ENCODE peak calls at places on chromosomes 13 and 19, in five cellular contexts. P, Y, W, Q and X are unnamed samples.

GRCh38 chr13:76813874-76814273 is 72.3 kb downstream of the KCTD12 start:
- DNase-seq in P (no peak), Y (peak), W (peak), Q (no peak), X (peak)

GRCh38 chr19:35670686-35671085 is 4.4 kb downstream of the UPK1A start:
- DNase-seq in P (no peak), Y (no peak), W (no peak), Q (no peak), X (no peak)

GRCh38 chr13:25180795-25181537 is 8.9 kb upstream of the AMER2 start:
- DNase-seq in P (no peak), Y (no peak), W (no peak), Q (no peak), X (no peak)

GRCh38 chr13:36509369-36509768 is 77.1 kb downstream of the CCNA1 start:
- DNase-seq in P (no peak), Y (no peak), W (no peak), Q (no peak), X (no peak)

GRCh38 chr19:38837656-38838121 is 6.1 kb upstream of the ECH1 start:
- DNase-seq in P (no peak), Y (peak), W (no peak), Q (no peak), X (no peak)

GRCh38 chr13:110538632-110539031 is 22.9 kb downstream of the RAB20 start:
- DNase-seq in P (no peak), Y (peak), W (no peak), Q (peak), X (no peak)

GRCh38 chr13:112256716-112257497 is 119.2 kb upstream of the SPACA7 start:
- DNase-seq in P (no peak), Y (no peak), W (no peak), Q (no peak), X (no peak)

GRCh38 chr13:76016799-76017198 is 380.7 kb downstream of the LMO7 start:
- DNase-seq in P (peak), Y (peak), W (peak), Q (no peak), X (peak)

GRCh38 chr13:114111577-114111976 is 20.8 kb downstream of the RASA3 start:
- DNase-seq in P (no peak), Y (no peak), W (peak), Q (no peak), X (no peak)

GRCh38 chr13:109840201-109840892 is 54.0 kb upstream of the IRS2 start:
- DNase-seq in P (no peak), Y (no peak), W (no peak), Q (no peak), X (no peak)

GRCh38 chr19:34481861-34482379 is 362 bp downstream of the WTIP start:
- DNase-seq in P (no peak), Y (no peak), W (peak), Q (no peak), X (no peak)

GRCh38 chr19:31834070-31834469 is 484.8 kb upstream of the TSHZ3 start:
- DNase-seq in P (no peak), Y (no peak), W (no peak), Q (no peak), X (no peak)

GRCh38 chr19:18264428-18264827 is 9.8 kb downstream of the IQCN start:
- DNase-seq in P (no peak), Y (no peak), W (no peak), Q (peak), X (no peak)

GRCh38 chr13:98843482-98843877 is 91.0 kb upstream of the SLC15A1 start:
- DNase-seq in P (no peak), Y (no peak), W (no peak), Q (no peak), X (no peak)

GRCh38 chr19:39335168-39335567 is 675 bp downstream of the GMFG start:
- DNase-seq in P (no peak), Y (no peak), W (no peak), Q (no peak), X (peak)

GRCh38 chr13:46544811-46545210 is 8.2 kb upstream of the LRCH1 start:
- DNase-seq in P (no peak), Y (no peak), W (no peak), Q (no peak), X (no peak)

GRCh38 chr19:35757231-35757748 is 461 bp upstream of the HSPB6 start:
- DNase-seq in P (no peak), Y (peak), W (peak), Q (peak), X (peak)

GRCh38 chr13:49315036-49315565 is 67.4 kb downstream of the CDADC1 start:
- DNase-seq in P (no peak), Y (no peak), W (no peak), Q (no peak), X (no peak)

GRCh38 chr19:39405930-39406655 is 554 bp upstream of the ZFP36 start:
- DNase-seq in P (no peak), Y (no peak), W (peak), Q (no peak), X (peak)

GRCh38 chr13:29524176-29524575 is 71.3 kb downstream of the SLC7A1 start:
- DNase-seq in P (no peak), Y (no peak), W (no peak), Q (peak), X (no peak)

GRCh38 chr19:1410136-1410786 is 2.9 kb downstream of the DAZAP1 start:
- DNase-seq in P (no peak), Y (peak), W (no peak), Q (no peak), X (no peak)

GRCh38 chr13:27953671-27954405 is 15.3 kb downstream of the CDX2 start:
- DNase-seq in P (peak), Y (peak), W (peak), Q (peak), X (peak)

GRCh38 chr13:110907951-110908898 is 6.6 kb downstream of the ANKRD10 start:
- DNase-seq in P (no peak), Y (peak), W (peak), Q (no peak), X (no peak)

GRCh38 chr19:9323557-9323918 is 441 bp upstream of the ZNF559 start:
- DNase-seq in P (peak), Y (peak), W (peak), Q (peak), X (peak)

GRCh38 chr19:41691268-41691970 is 3.3 kb upstream of the CEACAM7 start:
- DNase-seq in P (no peak), Y (peak), W (no peak), Q (no peak), X (no peak)

GRCh38 chr19:38047641-38048040 is 140.6 kb downstream of the SIPA1L3 start:
- DNase-seq in P (no peak), Y (no peak), W (no peak), Q (no peak), X (no peak)

GRCh38 chr19:34999498-35000337 is at the start of gene GRAMD1A:
- DNase-seq in P (peak), Y (peak), W (peak), Q (peak), X (peak)

GRCh38 chr13:104837756-104838155 is 1697.7 kb downstream of the EFNB2 start:
- DNase-seq in P (no peak), Y (no peak), W (no peak), Q (no peak), X (no peak)

GRCh38 chr13:53012707-53013106 is 15.9 kb upstream of the OLFM4 start:
- DNase-seq in P (peak), Y (no peak), W (no peak), Q (no peak), X (no peak)

GRCh38 chr19:34023381-34023780 is 148.9 kb upstream of the LSM14A start:
- DNase-seq in P (no peak), Y (no peak), W (no peak), Q (no peak), X (no peak)

GRCh38 chr19:29217591-29217990 is 4.6 kb upstream of the UQCRFS1 start:
- DNase-seq in P (no peak), Y (no peak), W (no peak), Q (no peak), X (no peak)

GRCh38 chr13:82747331-82747730 is 1134.9 kb downstream of the SLITRK1 start:
- DNase-seq in P (no peak), Y (no peak), W (no peak), Q (no peak), X (no peak)

GRCh38 chr13:34207334-34207733 is 389.4 kb downstream of the RFC3 start:
- DNase-seq in P (no peak), Y (peak), W (no peak), Q (no peak), X (no peak)

GRCh38 chr19:30311911-30312310 is 60.3 kb upstream of the ZNF536 start:
- DNase-seq in P (no peak), Y (no peak), W (no peak), Q (no peak), X (no peak)

GRCh38 chr19:18020212-18021067 is 12.5 kb downstream of the ARRDC2 start:
- DNase-seq in P (no peak), Y (peak), W (peak), Q (peak), X (no peak)

GRCh38 chr19:6074709-6075403 is 35.4 kb downstream of the RFX2 start:
- DNase-seq in P (no peak), Y (no peak), W (peak), Q (no peak), X (no peak)

GRCh38 chr19:3687774-3688706 is 12.2 kb downstream of the PIP5K1C start:
- DNase-seq in P (peak), Y (peak), W (peak), Q (no peak), X (no peak)

GRCh38 chr19:28878862-28879566 is 333.9 kb downstream of the UQCRFS1 start:
- DNase-seq in P (peak), Y (peak), W (peak), Q (peak), X (peak)

GRCh38 chr19:50790898-50791562 is 815 bp downstream of the ACP4 start:
- DNase-seq in P (no peak), Y (no peak), W (no peak), Q (no peak), X (no peak)
- TF ChIP-seq POLR2A in P (peak), Y (no peak), W (no peak), Q (no peak), X (no peak)

GRCh38 chr19:2416321-2417097 is 10.9 kb downstream of the TIMM13 start:
- DNase-seq in P (no peak), Y (no peak), W (no peak), Q (no peak), X (no peak)
- TF ChIP-seq POLR2A in P (peak), Y (no peak), W (no peak), Q (no peak), X (no peak)

GRCh38 chr19:54189668-54190502 is 505 bp upstream of the MBOAT7 start:
- DNase-seq in P (peak), Y (peak), W (peak), Q (peak), X (peak)
- TF ChIP-seq POLR2A in P (peak), Y (peak), W (peak), Q (peak), X (peak)

DNA sequence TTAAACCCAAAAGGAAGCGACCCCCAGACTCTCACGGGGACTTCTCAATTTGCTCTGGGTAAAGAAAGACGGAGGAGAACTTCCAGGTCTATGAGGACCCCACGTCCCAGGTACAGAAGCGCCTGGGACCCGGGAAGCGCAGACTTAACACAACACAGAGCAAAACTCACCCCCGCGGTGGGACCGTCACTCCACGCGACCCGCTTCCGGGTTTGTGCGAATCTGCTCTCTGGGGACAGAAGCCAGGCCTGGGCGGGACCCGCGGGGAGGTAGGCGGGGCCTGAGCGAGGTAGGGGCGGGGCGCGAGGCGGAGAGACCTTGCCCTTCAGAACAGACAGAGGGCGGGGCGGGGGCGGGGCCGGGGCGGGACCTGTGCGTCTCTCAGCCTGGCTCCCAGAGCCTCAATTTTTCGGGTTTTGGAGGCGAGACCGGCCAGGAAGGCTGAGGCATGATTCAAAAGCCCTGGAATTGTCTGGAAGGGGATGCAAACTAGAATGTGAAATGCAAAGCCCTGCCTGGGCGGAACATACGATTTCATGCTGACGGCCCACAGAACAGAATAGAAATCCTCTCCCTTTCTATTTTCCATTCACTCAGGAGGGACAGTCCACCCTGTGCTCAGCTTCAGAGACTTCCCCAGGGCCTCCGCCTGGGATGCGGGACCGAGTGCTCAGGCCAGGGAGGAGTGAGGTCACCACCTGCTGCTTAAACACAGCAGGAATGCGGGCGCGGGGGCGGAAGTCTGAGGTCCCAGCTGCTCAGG is 19.3 kb upstream of the ZNF888 start:
- DNase-seq in P (peak), Y (peak), W (peak), Q (peak), X (peak)
- TF ChIP-seq POLR2A in P (peak), Y (peak), W (peak), Q (peak), X (peak)